ENCODE peak calls at places on chromosomes 7 and 10, in nine cellular contexts. H is GM23248, G is OCI-LY7, P is fibroblast of pulmonary artery, Q is heart right ventricle, A is sigmoid colon, T is left lung, C is AG10803, Z is hepatocyte. S is an unnamed sample.

GRCh38 chr7:149719050-149719899 is 54.1 kb downstream of the ZNF467 start:
- DNase-seq in H (peak; percentile 34), G (no peak), P (peak; percentile 70), Q (no peak), A (peak; percentile 57), T (peak; percentile 73), C (peak; percentile 45), Z (no peak), S (peak; percentile 71)

GRCh38 chr7:137771679-137772078 is 75.1 kb downstream of the DGKI start:
- DNase-seq in H (peak; percentile 97), G (no peak), P (peak; percentile 75), Q (no peak), A (no peak), T (no peak), C (peak; percentile 92), Z (no peak), S (peak; percentile 94)

GRCh38 chr7:69801729-69802688 is 203.7 kb downstream of the AUTS2 start:
- DNase-seq in H (no peak), G (no peak), P (no peak), Q (no peak), A (no peak), T (no peak), C (no peak), Z (no peak), S (no peak)

GRCh38 chr10:94496010-94496409 is 49.6 kb upstream of the HELLS start:
- DNase-seq in H (peak; percentile 6), G (no peak), P (peak; percentile 7), Q (no peak), A (no peak), T (no peak), C (no peak), Z (no peak), S (no peak)

GRCh38 chr10:73907841-73908517 is 3.0 kb upstream of the PLAU start:
- DNase-seq in H (peak; percentile 89), G (no peak), P (peak; percentile 57), Q (no peak), A (peak; percentile 79), T (no peak), C (peak; percentile 78), Z (no peak), S (peak; percentile 66)

GRCh38 chr7:98102170-98102569 is 4.5 kb upstream of the LMTK2 start:
- DNase-seq in H (no peak), G (no peak), P (no peak), Q (no peak), A (no peak), T (no peak), C (no peak), Z (no peak), S (no peak)

GRCh38 chr7:113561446-113561845 is 357.4 kb downstream of the PPP1R3A start:
- DNase-seq in H (peak; percentile 24), G (no peak), P (peak; percentile 49), Q (no peak), A (no peak), T (no peak), C (peak; percentile 8), Z (no peak), S (peak; percentile 14)

GRCh38 chr7:128045766-128046165 is 14.5 kb upstream of the LRRC4 start:
- DNase-seq in H (peak; percentile 51), G (no peak), P (peak; percentile 37), Q (no peak), A (no peak), T (no peak), C (peak; percentile 33), Z (no peak), S (peak; percentile 30)

DNA sequence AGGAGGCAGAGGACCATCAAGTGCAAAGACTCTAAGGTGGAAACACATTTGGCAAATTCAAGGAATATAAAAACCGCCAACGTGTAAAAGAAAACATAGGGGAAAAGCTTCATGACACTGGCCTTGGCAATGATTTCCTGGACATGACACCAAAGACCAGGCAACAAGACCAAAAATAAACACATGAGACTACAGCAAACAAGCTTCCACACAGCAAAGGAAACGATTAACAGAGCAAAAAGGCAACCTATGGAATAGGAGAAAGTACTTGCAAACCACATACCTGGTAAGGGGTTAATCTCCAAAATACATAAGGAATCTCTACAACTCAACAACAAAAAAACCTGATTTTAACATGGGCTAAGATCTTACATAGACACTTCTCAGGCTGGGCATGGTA is 3.5 kb downstream of the GSTO1 start:
- DNase-seq in H (no peak), G (no peak), P (no peak), Q (no peak), A (no peak), T (no peak), C (no peak), Z (no peak), S (no peak)
- H3K4me3 ChIP-seq in H (peak overlapping the region; percentile 97), G (no peak overlapping the region), P (no peak overlapping the region), Q (no peak overlapping the region), A (no peak overlapping the region), T (no peak overlapping the region), C (no peak overlapping the region), Z (no peak overlapping the region), S (no peak overlapping the region)

GRCh38 chr7:80181411-80181810 is 46.8 kb downstream of the GNAI1 start:
- DNase-seq in H (no peak), G (no peak), P (no peak), Q (no peak), A (no peak), T (no peak), C (no peak), Z (no peak), S (no peak)

GRCh38 chr7:80183900-80184685 is 49.5 kb downstream of the GNAI1 start:
- DNase-seq in H (no peak), G (no peak), P (no peak), Q (no peak), A (no peak), T (peak; percentile 19), C (no peak), Z (no peak), S (no peak)

GRCh38 chr7:80184693-80185092 is 50.1 kb downstream of the GNAI1 start:
- DNase-seq in H (no peak), G (no peak), P (no peak), Q (no peak), A (no peak), T (no peak), C (no peak), Z (no peak), S (no peak)

GRCh38 chr7:80185571-80185970 is 50.9 kb downstream of the GNAI1 start:
- DNase-seq in H (no peak), G (no peak), P (no peak), Q (no peak), A (no peak), T (no peak), C (no peak), Z (no peak), S (no peak)

DNA sequence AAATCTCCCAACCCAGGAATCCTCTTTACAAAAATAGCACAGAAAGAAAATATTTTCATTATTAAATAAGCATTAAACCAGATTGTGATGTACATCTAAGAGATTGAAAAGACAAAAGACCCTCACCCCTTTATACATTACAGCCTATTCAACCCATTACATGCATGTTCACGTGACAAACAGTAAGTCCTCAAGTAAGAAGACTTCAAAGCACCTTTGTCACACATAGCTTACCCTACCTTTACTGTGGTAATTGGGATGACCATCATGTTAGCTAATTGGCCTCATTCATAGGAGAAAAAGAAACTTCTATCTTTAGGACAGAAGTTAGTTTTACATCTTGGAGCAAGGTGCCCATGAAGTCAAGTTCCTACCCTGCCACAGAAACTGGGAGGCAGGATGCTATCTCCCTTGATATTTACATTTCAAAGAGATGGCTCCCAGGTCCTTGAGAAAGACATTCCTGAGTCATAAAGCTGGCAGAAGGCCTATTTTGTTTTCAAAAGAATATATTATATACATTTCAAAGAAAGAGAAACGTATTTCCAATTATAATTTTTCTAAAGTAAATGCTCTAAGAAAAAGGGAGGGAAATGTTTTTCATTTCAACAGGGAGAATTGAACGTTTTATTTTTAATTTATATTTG is 48.1 kb downstream of the GNAI1 start:
- DNase-seq in H (peak; percentile 9), G (no peak), P (peak; percentile 16), Q (no peak), A (no peak), T (no peak), C (no peak), Z (no peak), S (peak; percentile 53)
- H3K4me3 ChIP-seq in H (no peak overlapping the region), G (no peak overlapping the region), P (no peak overlapping the region), Q (no peak overlapping the region), A (no peak overlapping the region), T (no peak overlapping the region), C (no peak overlapping the region), Z (no peak overlapping the region), S (no peak overlapping the region)

DNA sequence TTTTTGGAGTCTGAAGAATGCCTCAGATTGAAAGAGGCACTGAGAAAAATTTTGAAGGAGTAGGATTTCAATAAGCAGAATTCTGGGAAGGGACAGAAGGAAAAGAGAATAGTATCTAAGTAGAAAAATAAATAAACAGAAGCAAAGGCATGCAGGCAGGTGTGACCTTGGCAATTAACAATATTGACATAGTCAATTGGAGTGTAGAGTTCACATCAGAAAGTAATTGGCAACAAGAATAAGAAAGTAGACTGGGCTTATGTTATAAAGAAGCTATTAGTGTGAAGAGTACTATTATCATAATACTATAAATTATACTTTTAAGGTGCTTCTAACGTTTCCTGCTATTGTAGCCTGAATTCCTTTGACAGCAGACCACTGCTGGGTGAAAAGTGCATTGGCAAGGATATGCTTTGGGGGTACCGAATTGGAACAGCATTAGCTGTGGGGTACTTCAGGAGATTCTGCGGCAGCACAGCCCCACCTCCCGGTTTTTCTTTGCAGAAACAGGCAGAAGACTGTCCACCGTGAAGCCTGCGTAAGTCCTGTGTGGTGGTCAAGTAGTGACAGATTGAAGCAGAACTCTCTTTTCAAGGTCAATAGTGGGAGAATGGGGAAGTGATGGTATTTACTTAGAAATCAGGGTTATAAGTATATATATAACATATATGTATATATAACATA is 357.0 kb downstream of the THSD7A start:
- DNase-seq in H (no peak), G (no peak), P (no peak), Q (no peak), A (no peak), T (no peak), C (no peak), Z (no peak), S (no peak)
- H3K4me3 ChIP-seq in H (no peak overlapping the region), G (no peak overlapping the region), P (no peak overlapping the region), Q (no peak overlapping the region), A (no peak overlapping the region), T (no peak overlapping the region), C (no peak overlapping the region), Z (no peak overlapping the region), S (no peak overlapping the region)

GRCh38 chr7:94374231-94374630 is 20.5 kb upstream of the COL1A2 start:
- DNase-seq in H (peak; percentile 98), G (no peak), P (peak; percentile 94), Q (peak; percentile 73), A (peak; percentile 94), T (peak; percentile 54), C (peak; percentile 97), Z (peak; percentile 84), S (peak; percentile 96)
- H3K4me3 ChIP-seq in H (peak overlapping the region; percentile 72), G (no peak overlapping the region), P (peak overlapping the region; percentile 49), Q (peak overlapping the region; percentile 18), A (peak overlapping the region; percentile 35), T (no peak overlapping the region), C (peak overlapping the region; percentile 59), Z (no peak overlapping the region), S (peak overlapping the region; percentile 49)

GRCh38 chr10:6543431-6544005 is 36.6 kb downstream of the PRKCQ start:
- DNase-seq in H (no peak), G (peak; percentile 29), P (no peak), Q (no peak), A (no peak), T (no peak), C (no peak), Z (no peak), S (no peak)
- H3K4me3 ChIP-seq in H (no peak overlapping the region), G (peak overlapping the region; percentile 32), P (no peak overlapping the region), Q (no peak overlapping the region), A (no peak overlapping the region), T (no peak overlapping the region), C (no peak overlapping the region), Z (no peak overlapping the region), S (no peak overlapping the region)

S was measured in cardiac fibroblast.